ENCODE peak calls at places on chromosomes 16 and 17, in eight cellular contexts. I is SK-N-SH, K is IMR-90, L is HCT116, E is A549, C is K562, P is H1, A is HepG2. F is an unnamed sample.

GRCh38 chr17:42200702-42201101 is 6.4 kb upstream of the GHDC start:
- DNase-seq in K (no peak), I (peak), E (no peak), L (no peak), C (no peak), P (no peak), A (no peak), F (no peak)

GRCh38 chr17:40598021-40598927 is 33.0 kb upstream of the CCR7 start:
- DNase-seq in E (no peak), A (no peak), P (no peak), C (no peak), I (no peak), L (no peak), K (no peak), F (no peak)

GRCh38 chr17:50556803-50557202 is 3.7 kb upstream of the CACNA1G start:
- DNase-seq in K (no peak), I (peak), P (no peak), L (no peak), E (no peak), A (no peak), C (no peak), F (no peak)

GRCh38 chr16:82062645-82063058 is 27.6 kb downstream of the HSD17B2 start:
- DNase-seq in P (no peak), L (no peak), A (peak), I (no peak), K (peak), E (no peak), C (no peak), F (no peak)

GRCh38 chr16:89047331-89048086 is 46.1 kb upstream of the ACSF3 start:
- DNase-seq in I (no peak), L (no peak), A (no peak), C (no peak), K (no peak), E (no peak), P (no peak), F (no peak)

GRCh38 chr17:82399601-82400101 is 18.5 kb upstream of the HEXD start:
- DNase-seq in K (no peak), E (no peak), I (peak), A (no peak), P (no peak), L (no peak), C (no peak), F (no peak)

GRCh38 chr17:80104956-80105375 is 3.6 kb downstream of the GAA start:
- DNase-seq in K (no peak), L (no peak), C (no peak), P (no peak), I (no peak), A (no peak), E (no peak), F (no peak)

GRCh38 chr16:49658066-49658465 is 197.8 kb downstream of the ZNF423 start:
- DNase-seq in L (no peak), A (no peak), E (no peak), P (no peak), C (no peak), I (no peak), K (no peak), F (no peak)

GRCh38 chr17:43734376-43734775 is 24.2 kb downstream of the SOST start:
- DNase-seq in A (no peak), I (no peak), E (no peak), K (peak), C (no peak), L (no peak), P (no peak), F (no peak)

GRCh38 chr16:88697831-88698693 is 8.1 kb downstream of the RNF166 start:
- DNase-seq in C (peak), P (no peak), L (no peak), I (no peak), A (no peak), K (no peak), E (no peak), F (no peak)

GRCh38 chr17:8253801-8254200 is 4.7 kb downstream of the PFAS start:
- DNase-seq in P (no peak), K (no peak), A (no peak), I (no peak), E (no peak), C (peak), L (peak), F (no peak)

GRCh38 chr16:84478172-84478948 is 26.1 kb downstream of the MEAK7 start:
- DNase-seq in E (no peak), K (peak), A (no peak), C (peak), I (no peak), P (peak), L (no peak), F (no peak)

GRCh38 chr16:48611329-48612137 is 1.6 kb upstream of the N4BP1 start:
- DNase-seq in L (no peak), E (no peak), C (peak), I (no peak), P (no peak), A (peak), K (no peak), F (peak)

GRCh38 chr17:36944488-36945040 is 4.2 kb upstream of the AATF start:
- DNase-seq in I (no peak), E (no peak), K (no peak), L (no peak), P (no peak), A (no peak), C (no peak), F (no peak)

GRCh38 chr16:31513126-31513525 is 4.9 kb upstream of the RUSF1 start:
- DNase-seq in P (no peak), A (no peak), K (peak), I (no peak), C (no peak), L (no peak), E (no peak), F (no peak)

GRCh38 chr17:3691539-3692166 is 4.3 kb downstream of the P2RX5 start:
- DNase-seq in E (no peak), K (no peak), A (no peak), I (no peak), C (peak), L (no peak), P (peak), F (no peak)

GRCh38 chr17:48894886-48895285 is 2.3 kb downstream of the ATP5MC1 start:
- DNase-seq in C (no peak), P (no peak), L (no peak), A (no peak), K (no peak), E (no peak), I (no peak), F (no peak)

GRCh38 chr17:83201206-83202001 is 122.0 kb downstream of the METRNL start:
- DNase-seq in C (no peak), L (no peak), E (no peak), I (no peak), P (no peak), K (no peak), A (no peak), F (no peak)

GRCh38 chr16:11783319-11784047 is 13.6 kb downstream of the ZC3H7A start:
- DNase-seq in L (no peak), E (no peak), P (no peak), A (no peak), C (peak), K (peak), I (no peak), F (peak)

GRCh38 chr17:1484586-1485310 is 7.7 kb downstream of the MYO1C start:
- DNase-seq in C (peak), A (peak), L (peak), K (no peak), P (peak), E (peak), I (peak), F (peak)

GRCh38 chr16:28130099-28131088 is 66.9 kb upstream of the GSG1L start:
- DNase-seq in K (no peak), I (no peak), L (no peak), C (no peak), P (no peak), E (no peak), A (no peak), F (no peak)

GRCh38 chr16:11968577-11968976 is 3.6 kb downstream of the TNFRSF17 start:
- DNase-seq in E (no peak), K (no peak), I (no peak), P (no peak), A (no peak), L (no peak), C (no peak), F (no peak)

GRCh38 chr17:752620-753219 is 656 bp upstream of the GEMIN4 start:
- DNase-seq in E (peak), I (peak), K (peak), A (no peak), C (peak), L (no peak), P (no peak), F (no peak)

GRCh38 chr16:30357715-30358576 is 2.8 kb upstream of the CD2BP2 start:
- DNase-seq in C (no peak), P (no peak), K (no peak), A (no peak), E (no peak), I (no peak), L (no peak), F (no peak)

GRCh38 chr17:82952019-82952418 is 112.2 kb upstream of the ZNF750 start:
- DNase-seq in I (no peak), C (no peak), K (no peak), E (no peak), L (no peak), P (no peak), A (no peak), F (no peak)

GRCh38 chr16:3007957-3008748 is 4.6 kb upstream of the CLDN9 start:
- DNase-seq in E (no peak), I (no peak), L (no peak), P (peak), K (no peak), C (peak), A (no peak), F (no peak)

GRCh38 chr17:67194134-67194533 is 50.9 kb downstream of the HELZ start:
- DNase-seq in P (no peak), E (peak), A (peak), K (peak), I (no peak), L (no peak), C (no peak), F (no peak)

GRCh38 chr16:26524831-26525230 is 541.9 kb upstream of the C16orf82 start:
- DNase-seq in K (no peak), C (no peak), E (no peak), L (no peak), A (no peak), I (no peak), P (no peak), F (no peak)

GRCh38 chr16:15704545-15704987 is 54.5 kb downstream of the NDE1 start:
- DNase-seq in L (peak), P (peak), C (peak), I (peak), E (peak), K (peak), A (peak), F (no peak)

GRCh38 chr16:56792960-56793359 is 63.0 kb downstream of the NUP93 start:
- DNase-seq in L (no peak), I (no peak), P (no peak), K (no peak), C (no peak), A (no peak), E (no peak), F (no peak)

GRCh38 chr16:939941-940340 is 30.8 kb downstream of the LMF1 start:
- DNase-seq in L (no peak), P (no peak), I (no peak), E (no peak), K (no peak), C (no peak), A (no peak), F (no peak)

GRCh38 chr16:15899538-15900100 is 11.2 kb upstream of the CEP20 start:
- DNase-seq in L (peak), P (no peak), A (peak), E (peak), K (peak), C (peak), I (no peak), F (peak)

GRCh38 chr17:34663714-34664113 is 84.3 kb downstream of the TMEM132E start:
- DNase-seq in P (no peak), K (no peak), L (no peak), A (no peak), E (no peak), I (no peak), C (no peak), F (no peak)

GRCh38 chr17:34656801-34657200 is 77.4 kb downstream of the TMEM132E start:
- DNase-seq in L (no peak), K (no peak), E (no peak), C (no peak), P (no peak), I (no peak), A (no peak), F (no peak)

GRCh38 chr17:34654871-34655270 is 75.5 kb downstream of the TMEM132E start:
- DNase-seq in A (no peak), K (no peak), E (no peak), I (no peak), P (no peak), C (no peak), L (no peak), F (no peak)

GRCh38 chr17:34654276-34654675 is 74.9 kb downstream of the TMEM132E start:
- DNase-seq in K (no peak), E (no peak), C (no peak), L (no peak), I (no peak), P (no peak), A (no peak), F (no peak)

GRCh38 chr17:34658796-34659195 is 79.4 kb downstream of the TMEM132E start:
- DNase-seq in I (no peak), P (no peak), K (no peak), A (no peak), L (no peak), E (no peak), C (no peak), F (no peak)
- TF ChIP-seq RAD21 in I (no peak), P (no peak), K (no peak), A (no peak), L (no peak), E (no peak), C (no peak), F (no peak)

GRCh38 chr16:85522842-85523601 is 90.1 kb upstream of the GSE1 start:
- DNase-seq in C (no peak), I (no peak), L (no peak), P (no peak), K (peak), A (no peak), E (no peak), F (no peak)
- TF ChIP-seq RAD21 in C (no peak), I (no peak), L (no peak), P (no peak), K (no peak), A (no peak), E (no peak), F (no peak)

DNA sequence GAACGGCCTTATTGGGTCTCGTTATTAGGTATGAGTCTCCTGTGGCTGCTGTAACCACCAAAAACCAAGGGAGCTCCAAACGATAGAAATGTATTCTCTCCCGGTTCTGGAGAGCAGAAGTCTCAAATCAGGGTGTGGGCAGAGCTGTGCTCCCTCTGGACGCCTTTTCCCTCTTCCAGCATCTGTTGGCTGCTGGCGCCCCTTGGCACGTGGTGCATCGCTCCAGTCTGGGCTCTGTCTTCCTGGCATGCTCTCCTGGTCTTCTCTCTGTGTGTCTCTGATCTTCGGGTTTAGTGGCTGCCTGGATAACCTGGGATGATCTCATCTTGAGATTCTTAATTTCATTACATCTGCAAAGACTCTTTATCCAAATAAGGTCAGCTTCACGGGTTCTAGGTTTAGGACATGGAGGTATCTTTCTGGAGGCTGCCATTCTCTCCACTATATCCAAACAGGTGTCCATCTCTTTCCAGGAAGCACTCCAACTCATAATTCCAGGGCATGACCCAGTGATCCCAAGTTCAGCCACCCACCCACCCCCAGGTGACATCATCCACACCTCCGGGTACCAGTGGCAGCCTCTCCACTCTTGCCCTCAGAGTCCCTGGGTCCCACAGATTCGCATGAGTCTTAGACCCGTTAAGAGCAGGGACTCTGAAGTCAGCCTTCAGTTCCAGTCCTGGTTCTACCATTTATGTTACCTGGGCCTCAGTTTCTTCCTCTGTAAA is 145.5 kb upstream of the FOXF1 start:
- DNase-seq in P (no peak), I (no peak), C (no peak), L (no peak), E (no peak), A (no peak), K (no peak), F (no peak)
- TF ChIP-seq RAD21 in P (no peak), I (no peak), C (no peak), L (no peak), E (no peak), A (no peak), K (no peak), F (no peak)

GRCh38 chr17:71071837-71072236 is 902.5 kb downstream of the KCNJ2 start:
- DNase-seq in L (peak), E (peak), C (no peak), A (peak), P (no peak), K (peak), I (peak), F (no peak)
- TF ChIP-seq RAD21 in L (no peak), E (no peak), C (no peak), A (no peak), P (no peak), K (peak), I (no peak), F (no peak)

GRCh38 chr17:64779344-64780095 is 117.4 kb upstream of the SMURF2 start:
- DNase-seq in K (no peak), P (peak), E (no peak), A (no peak), C (no peak), L (no peak), I (no peak), F (no peak)

GRCh38 chr17:64778367-64779290 is 116.5 kb upstream of the SMURF2 start:
- DNase-seq in K (no peak), A (no peak), E (no peak), P (peak), C (no peak), I (no peak), L (no peak), F (no peak)

GRCh38 chr17:64778102-64778366 is 115.9 kb upstream of the SMURF2 start:
- DNase-seq in C (no peak), E (no peak), A (no peak), P (no peak), I (peak), K (no peak), L (no peak), F (no peak)

GRCh38 chr17:64775701-64776570 is 113.8 kb upstream of the SMURF2 start:
- DNase-seq in E (no peak), K (no peak), A (peak), P (no peak), L (no peak), I (no peak), C (no peak), F (no peak)

GRCh38 chr17:64777413-64778101 is 115.5 kb upstream of the SMURF2 start:
- DNase-seq in C (no peak), P (no peak), I (peak), A (no peak), E (no peak), L (no peak), K (no peak), F (no peak)
- TF ChIP-seq RAD21 in C (no peak), P (no peak), I (no peak), A (no peak), E (no peak), L (no peak), K (no peak), F (no peak)

GRCh38 chr17:59751955-59752413 is 44.5 kb downstream of the VMP1 start:
- DNase-seq in C (no peak), I (no peak), K (no peak), L (no peak), A (no peak), E (no peak), P (no peak), F (no peak)

GRCh38 chr17:59754547-59754946 is 47.1 kb downstream of the VMP1 start:
- DNase-seq in K (peak), A (peak), L (peak), C (peak), I (no peak), E (peak), P (no peak), F (no peak)

GRCh38 chr17:59753522-59754467 is 46.3 kb downstream of the VMP1 start:
- DNase-seq in C (peak), L (peak), K (peak), E (peak), P (no peak), I (peak), A (peak), F (peak)

GRCh38 chr17:59752922-59753321 is 45.5 kb downstream of the VMP1 start:
- DNase-seq in A (no peak), I (no peak), K (no peak), C (no peak), E (no peak), L (no peak), P (no peak), F (no peak)

DNA sequence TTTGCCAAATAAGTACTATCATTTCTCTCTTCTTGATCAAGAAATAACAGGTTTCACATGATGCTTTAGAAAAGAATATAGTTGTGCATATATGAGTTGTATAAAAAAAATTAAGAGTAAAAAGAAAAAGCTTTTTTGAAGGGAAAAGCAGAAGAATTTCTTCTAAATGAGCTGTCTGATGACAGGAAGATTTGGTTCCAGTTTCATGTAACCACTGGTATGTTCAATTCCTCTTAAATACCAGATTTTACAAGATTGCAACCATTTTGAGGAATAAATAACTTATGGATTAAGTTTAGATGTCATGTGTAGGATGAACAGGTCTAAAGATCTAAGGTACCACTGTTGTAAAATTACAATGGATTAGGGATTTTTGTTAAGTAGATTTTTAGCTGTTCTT is 45.0 kb downstream of the VMP1 start:
- DNase-seq in P (no peak), K (peak), C (no peak), E (no peak), L (no peak), A (no peak), I (no peak), F (no peak)
- TF ChIP-seq RAD21 in P (no peak), K (no peak), C (no peak), E (no peak), L (no peak), A (no peak), I (no peak), F (no peak)

GRCh38 chr16:54821731-54822130 is 108.9 kb upstream of the IRX5 start:
- DNase-seq in I (no peak), P (no peak), E (no peak), L (no peak), K (no peak), C (no peak), A (no peak), F (no peak)
- TF ChIP-seq RAD21 in I (no peak), P (no peak), E (no peak), L (no peak), K (no peak), C (no peak), A (no peak), F (no peak)

GRCh38 chr16:87667946-87668345 is 65.6 kb downstream of the JPH3 start:
- DNase-seq in P (no peak), C (no peak), E (no peak), K (no peak), L (no peak), A (no peak), I (no peak), F (no peak)

GRCh38 chr16:87665193-87665592 is 62.9 kb downstream of the JPH3 start:
- DNase-seq in C (no peak), E (no peak), P (no peak), A (no peak), I (no peak), L (no peak), K (no peak), F (no peak)

GRCh38 chr16:87669672-87670071 is 67.4 kb downstream of the JPH3 start:
- DNase-seq in I (no peak), L (no peak), C (no peak), A (no peak), E (no peak), P (no peak), K (no peak), F (no peak)

GRCh38 chr16:87666919-87667318 is 64.6 kb downstream of the JPH3 start:
- DNase-seq in L (no peak), C (no peak), I (no peak), E (no peak), K (no peak), P (no peak), A (no peak), F (no peak)

GRCh38 chr16:87667443-87667842 is 65.1 kb downstream of the JPH3 start:
- DNase-seq in C (no peak), L (no peak), E (no peak), A (no peak), P (no peak), K (no peak), I (no peak), F (no peak)
- TF ChIP-seq RAD21 in C (no peak), L (no peak), E (no peak), A (no peak), P (no peak), K (no peak), I (no peak), F (no peak)